ENCODE peak calls at places on chromosomes 7 and 10, in seven cellular contexts. T is A549, V is sigmoid colon, M is HepG2, I is upper lobe of left lung, J is transverse colon, X is suprapubic skin. K is an unnamed sample.

GRCh38 chr7:128794020-128794419 is 2.3 kb downstream of the CCDC136 start:
- DNase-seq in T (peak), V (no peak), M (no peak), I (no peak), J (no peak), X (peak), K (no peak)

GRCh38 chr10:60235001-60235400 is 154.7 kb downstream of the ANK3 start:
- DNase-seq in T (no peak), V (no peak), M (no peak), I (no peak), J (no peak), X (no peak), K (no peak)

GRCh38 chr7:50356212-50356944 is 51.9 kb downstream of the IKZF1 start:
- DNase-seq in T (no peak), V (peak), M (no peak), I (peak), J (no peak), X (no peak), K (no peak)

GRCh38 chr7:141641876-141642275 is 60.1 kb downstream of the DENND11 start:
- DNase-seq in T (no peak), V (no peak), M (no peak), I (no peak), J (no peak), X (no peak), K (no peak)

GRCh38 chr7:122143376-122143750 is 686 bp downstream of the AASS start:
- DNase-seq in T (no peak), V (peak), M (no peak), I (peak), J (peak), X (peak), K (peak)

GRCh38 chr10:46547331-46547880 is 9.1 kb downstream of the GPRIN2 start:
- DNase-seq in T (no peak), V (peak), M (no peak), I (no peak), J (peak), X (peak), K (peak)

GRCh38 chr10:5168897-5169296 is 16.1 kb downstream of the AKR1C8 start:
- DNase-seq in T (no peak), V (no peak), M (peak), I (no peak), J (no peak), X (no peak), K (no peak)

GRCh38 chr10:22245567-22245966 is 27.8 kb upstream of the EBLN1 start:
- DNase-seq in T (peak), V (no peak), M (no peak), I (no peak), J (no peak), X (no peak), K (no peak)

GRCh38 chr10:32938554-32939061 is 19.4 kb downstream of the ITGB1 start:
- DNase-seq in T (peak), V (no peak), M (peak), I (peak), J (peak), X (no peak), K (no peak)

GRCh38 chr10:70597856-70598815 is 4.4 kb downstream of the PRF1 start:
- DNase-seq in T (no peak), V (no peak), M (no peak), I (peak), J (no peak), X (no peak), K (no peak)

GRCh38 chr7:24197852-24198251 is 86.1 kb upstream of the NPY start:
- DNase-seq in T (no peak), V (no peak), M (no peak), I (no peak), J (no peak), X (no peak), K (no peak)

GRCh38 chr7:132548489-132549078 is 27.7 kb downstream of the PLXNA4 start:
- DNase-seq in T (no peak), V (no peak), M (no peak), I (no peak), J (no peak), X (no peak), K (no peak)

GRCh38 chr10:7541137-7542087 is 125.4 kb downstream of the ITIH5 start:
- DNase-seq in T (peak), V (peak), M (peak), I (no peak), J (peak), X (no peak), K (peak)

GRCh38 chr7:36764929-36765328 is 40.6 kb upstream of the AOAH start:
- DNase-seq in T (no peak), V (no peak), M (no peak), I (no peak), J (no peak), X (no peak), K (no peak)

GRCh38 chr7:42372498-42372897 is 135.5 kb upstream of the GLI3 start:
- DNase-seq in T (no peak), V (no peak), M (no peak), I (no peak), J (no peak), X (no peak), K (no peak)

GRCh38 chr7:92767427-92767826 is 68.9 kb downstream of the CDK6 start:
- DNase-seq in T (no peak), V (no peak), M (no peak), I (no peak), J (no peak), X (no peak), K (no peak)

DNA sequence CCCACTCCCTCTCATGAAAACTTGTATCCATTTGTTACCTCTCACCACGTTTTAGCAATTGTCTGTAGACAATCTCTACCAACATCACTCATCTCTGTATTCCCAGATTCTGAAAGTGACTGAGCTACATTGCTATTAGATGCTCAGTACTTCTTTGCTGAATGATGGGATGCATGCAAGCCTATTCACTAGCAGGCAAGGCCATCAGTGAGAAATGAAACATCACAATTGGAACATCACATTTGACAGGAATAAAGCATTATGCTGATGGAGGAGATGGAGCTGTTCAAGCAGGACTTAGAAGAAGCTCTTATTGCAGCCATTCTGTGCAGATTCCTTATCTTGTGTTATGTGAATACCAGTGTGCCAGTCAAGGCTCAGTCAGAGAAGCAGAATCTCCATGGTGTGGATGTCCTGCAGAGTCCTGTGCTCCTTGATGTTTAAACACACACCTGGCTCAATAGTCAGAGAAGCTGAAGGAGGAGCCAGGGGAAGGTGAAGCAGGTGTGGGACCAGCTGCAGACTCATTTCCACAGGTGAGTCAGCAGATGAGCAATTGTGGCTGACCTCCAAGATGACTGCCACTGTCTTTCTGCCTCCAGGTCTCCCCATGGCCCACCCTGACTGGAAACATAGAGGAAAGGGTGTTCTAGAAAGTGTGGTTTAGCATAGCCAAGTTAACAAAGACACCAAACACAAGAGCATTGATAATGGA is 965.5 kb downstream of the GRID1 start:
- DNase-seq in T (no peak), V (no peak), M (no peak), I (no peak), J (no peak), X (no peak), K (no peak)
- TF ChIP-seq EP300 in T (no peak), V (no peak), M (no peak), I (no peak), J (no peak), X (no peak), K (no peak)

DNA sequence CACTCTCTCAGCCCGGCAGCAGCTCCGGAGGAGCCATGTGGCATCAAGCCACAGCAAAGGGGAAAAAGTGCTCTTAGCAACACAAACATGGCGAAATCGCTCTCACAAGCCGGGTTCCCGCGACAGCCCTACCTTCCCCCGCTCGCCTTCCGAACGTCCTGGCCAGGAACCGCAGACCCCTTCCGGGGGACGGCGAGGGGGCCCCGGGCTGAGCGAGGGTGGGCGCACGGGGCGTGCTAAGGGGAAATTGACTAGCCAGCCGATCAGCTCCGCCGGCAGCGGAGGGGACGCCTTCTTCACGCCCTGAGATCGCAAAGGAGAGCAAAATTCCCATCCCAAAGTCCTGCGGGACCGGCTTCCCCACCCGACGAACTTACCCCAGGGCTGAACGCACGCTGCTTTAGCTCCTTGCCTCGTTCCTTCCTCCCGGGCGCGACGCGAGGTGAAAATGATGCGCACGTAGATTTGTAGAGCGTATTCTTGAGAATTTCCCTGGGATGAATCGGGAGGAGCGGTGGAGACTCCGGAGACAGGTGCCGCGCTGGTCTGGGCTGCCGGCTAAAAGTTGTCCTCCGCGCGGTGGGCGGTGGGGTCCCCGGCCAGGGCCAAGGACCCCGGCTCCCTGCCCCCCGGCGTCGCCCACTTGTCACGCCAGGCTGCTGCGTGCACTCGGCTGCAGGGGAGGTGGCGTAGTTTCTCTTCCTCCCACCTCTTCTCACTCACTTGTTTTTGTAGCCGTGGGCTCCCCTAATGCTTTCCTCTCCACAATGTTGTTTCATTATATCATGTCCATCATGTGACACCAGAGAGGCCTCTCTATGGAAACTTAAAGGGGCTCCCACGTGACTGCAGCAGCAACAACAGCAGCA is 220.1 kb upstream of the MKLN1 start:
- DNase-seq in T (peak), V (peak), M (peak), I (peak), J (peak), X (peak), K (peak)
- TF ChIP-seq EP300 in T (no peak), V (no peak), M (no peak), I (no peak), J (no peak), X (no peak), K (no peak)

GRCh38 chr7:17490825-17491224 is 192.4 kb downstream of the AHR start:
- DNase-seq in T (no peak), V (no peak), M (no peak), I (no peak), J (no peak), X (no peak), K (no peak)
- TF ChIP-seq EP300 in T (no peak), V (no peak), M (no peak), I (no peak), J (no peak), X (no peak), K (no peak)

DNA sequence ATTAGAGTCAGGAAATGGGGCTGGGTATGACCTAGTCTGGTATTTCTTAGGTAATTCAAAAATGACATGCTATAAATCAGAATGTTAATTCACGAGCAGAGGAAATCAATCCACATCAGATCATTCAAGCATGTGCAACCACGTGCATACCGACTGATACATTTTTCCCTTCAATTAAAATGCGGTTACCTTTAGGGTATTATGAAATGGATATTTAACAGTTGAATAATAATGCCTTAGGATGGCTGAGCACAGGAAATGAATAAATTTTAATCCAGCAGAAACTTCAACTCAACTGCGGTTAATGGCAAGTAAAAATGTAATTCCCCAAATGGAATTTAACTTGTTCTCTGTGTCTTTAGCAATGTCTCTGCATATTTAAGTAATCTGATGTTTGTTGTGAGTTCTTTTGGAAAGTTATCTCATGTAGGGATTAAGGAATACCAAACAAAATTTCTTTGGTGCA is 9.2 kb downstream of the CPA2 start:
- DNase-seq in T (no peak), V (no peak), M (no peak), I (no peak), J (no peak), X (no peak), K (no peak)
- TF ChIP-seq EP300 in T (no peak), V (no peak), M (no peak), I (no peak), J (no peak), X (no peak), K (no peak)

GRCh38 chr7:94170836-94171235 is 166.7 kb upstream of the BET1 start:
- DNase-seq in T (no peak), V (no peak), M (no peak), I (no peak), J (no peak), X (no peak), K (no peak)
- TF ChIP-seq EP300 in T (no peak), V (no peak), M (no peak), I (no peak), J (no peak), X (no peak), K (no peak)

GRCh38 chr10:117983961-117984360 is 62.8 kb downstream of the RAB11FIP2 start:
- DNase-seq in T (no peak), V (no peak), M (no peak), I (no peak), J (no peak), X (no peak), K (no peak)
- TF ChIP-seq EP300 in T (no peak), V (no peak), M (no peak), I (no peak), J (no peak), X (no peak), K (no peak)

DNA sequence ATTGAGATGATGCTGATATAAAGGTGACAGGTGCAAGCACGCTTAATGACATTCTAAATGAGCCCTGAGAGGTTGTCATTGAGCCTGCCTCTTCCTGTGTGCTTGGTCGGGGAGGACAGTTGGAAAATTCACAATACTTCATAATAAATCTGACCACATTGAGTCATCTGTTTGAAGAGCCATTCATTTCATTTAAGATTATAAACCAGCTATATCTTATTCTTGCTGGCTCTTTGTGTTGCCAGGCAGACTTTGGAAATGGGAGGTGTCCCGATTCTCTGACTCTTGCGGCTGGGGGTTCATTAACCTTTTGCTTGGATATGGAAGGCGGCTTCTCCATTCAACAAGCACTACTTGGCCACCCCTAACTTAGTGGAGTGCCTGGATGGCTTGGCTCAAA is 198.2 kb downstream of the FANK1 start:
- DNase-seq in T (no peak), V (no peak), M (no peak), I (no peak), J (no peak), X (no peak), K (no peak)
- TF ChIP-seq EP300 in T (no peak), V (no peak), M (no peak), I (no peak), J (no peak), X (no peak), K (no peak)

GRCh38 chr10:89332718-89333281 is 5.0 kb downstream of the IFIT3 start:
- DNase-seq in T (no peak), V (no peak), M (no peak), I (no peak), J (no peak), X (no peak), K (no peak)
- TF ChIP-seq EP300 in T (no peak), V (no peak), M (no peak), I (no peak), J (no peak), X (no peak), K (no peak)

GRCh38 chr10:14648936-14649335 is 125.8 kb downstream of the FAM107B start:
- DNase-seq in T (no peak), V (no peak), M (no peak), I (no peak), J (no peak), X (no peak), K (no peak)

GRCh38 chr10:14645239-14645960 is 129.3 kb downstream of the FAM107B start:
- DNase-seq in T (no peak), V (no peak), M (no peak), I (no peak), J (no peak), X (no peak), K (no peak)

GRCh38 chr10:14652067-14652466 is 122.6 kb downstream of the FAM107B start:
- DNase-seq in T (no peak), V (no peak), M (no peak), I (no peak), J (no peak), X (no peak), K (no peak)

GRCh38 chr10:14649739-14650138 is 125.0 kb downstream of the FAM107B start:
- DNase-seq in T (no peak), V (no peak), M (no peak), I (no peak), J (no peak), X (no peak), K (no peak)

GRCh38 chr10:14648042-14648765 is 126.5 kb downstream of the FAM107B start:
- DNase-seq in T (no peak), V (peak), M (no peak), I (peak), J (peak), X (no peak), K (no peak)
- TF ChIP-seq EP300 in T (no peak), V (no peak), M (no peak), I (no peak), J (no peak), X (no peak), K (no peak)

K was measured in ovary.